ENCODE peak calls at places on chromosomes 3 and 15, in five cellular contexts. E, S, C, T and J are unnamed samples.

GRCh38 chr3:117661636-117662095 is 952.1 kb downstream of the TUSC7 start:
- DNase-seq in S (no peak), T (no peak), E (no peak), C (no peak), J (no peak)

GRCh38 chr3:75012791-75013190 is 398.3 kb upstream of the CNTN3 start:
- DNase-seq in E (no peak), C (no peak), T (no peak), S (no peak), J (peak)

GRCh38 chr15:98823012-98823458 is 174.7 kb downstream of the IGF1R start:
- DNase-seq in E (peak), C (no peak), T (peak), S (no peak), J (no peak)

GRCh38 chr3:13707456-13707855 is 158.5 kb downstream of the FBLN2 start:
- DNase-seq in C (no peak), S (no peak), T (no peak), E (no peak), J (no peak)

GRCh38 chr3:192090586-192090985 is 629.6 kb downstream of the PYDC2 start:
- DNase-seq in T (no peak), E (peak), C (no peak), S (no peak), J (peak)

GRCh38 chr15:74042603-74043424 is 39.5 kb downstream of the GOLGA6A start:
- DNase-seq in C (no peak), T (no peak), E (no peak), S (no peak), J (no peak)

GRCh38 chr15:33994005-33994615 is 25.8 kb downstream of the CHRM5 start:
- DNase-seq in C (peak), S (no peak), T (peak), E (no peak), J (peak)

GRCh38 chr15:55879181-55879580 is 114.2 kb downstream of the NEDD4 start:
- DNase-seq in C (no peak), T (no peak), E (no peak), S (no peak), J (no peak)

GRCh38 chr3:12812812-12813211 is 16.3 kb downstream of the CAND2 start:
- DNase-seq in T (no peak), C (no peak), S (no peak), E (no peak), J (no peak)

GRCh38 chr15:72591361-72591760 is 63.1 kb upstream of the GOLGA6B start:
- DNase-seq in C (peak), T (no peak), S (no peak), E (no peak), J (no peak)

GRCh38 chr3:140097874-140098273 is 162.9 kb downstream of the CLSTN2 start:
- DNase-seq in S (no peak), T (no peak), C (no peak), E (no peak), J (no peak)

GRCh38 chr3:127706312-127706711 is 33.6 kb downstream of the ABTB1 start:
- DNase-seq in S (no peak), T (no peak), C (no peak), E (no peak), J (no peak)

GRCh38 chr3:106381265-106381942 is 512.6 kb upstream of the CBLB start:
- DNase-seq in E (no peak), T (no peak), C (no peak), S (no peak), J (no peak)

GRCh38 chr3:87088366-87088983 is 97.5 kb upstream of the VGLL3 start:
- DNase-seq in S (no peak), C (no peak), T (no peak), E (no peak), J (no peak)

GRCh38 chr3:37501906-37502305 is 327.5 kb upstream of the LRRFIP2 start:
- DNase-seq in E (no peak), S (no peak), C (no peak), T (no peak), J (no peak)

GRCh38 chr3:42898896-42899675 is 6.9 kb upstream of the ZNF662 start:
- DNase-seq in T (no peak), E (no peak), C (no peak), S (no peak), J (no peak)

GRCh38 chr15:70438776-70439175 is 324.6 kb downstream of the UACA start:
- DNase-seq in C (no peak), S (no peak), E (no peak), T (no peak), J (no peak)

GRCh38 chr3:188812198-188812597 is 359.6 kb upstream of the TPRG1 start:
- DNase-seq in S (no peak), T (no peak), C (no peak), E (no peak), J (no peak)

GRCh38 chr3:137768361-137769320 is 4.5 kb downstream of the SOX14 start:
- DNase-seq in E (no peak), T (no peak), C (no peak), S (no peak), J (peak)

GRCh38 chr3:154112146-154112545 is 9.0 kb upstream of the ARHGEF26 start:
- DNase-seq in C (no peak), T (no peak), E (no peak), S (no peak), J (no peak)

GRCh38 chr3:150920236-150920635 is 15.0 kb upstream of the MINDY4B start:
- DNase-seq in E (no peak), T (no peak), S (no peak), C (no peak), J (no peak)

GRCh38 chr3:196360586-196360985 is 22.4 kb upstream of the TM4SF19 start:
- DNase-seq in S (no peak), C (no peak), E (no peak), T (no peak), J (no peak)

GRCh38 chr3:194814878-194815357 is 129.2 kb downstream of the FAM43A start:
- DNase-seq in E (no peak), S (peak), C (no peak), T (no peak), J (no peak)

GRCh38 chr3:191236635-191237034 is 37.6 kb downstream of the OSTN start:
- DNase-seq in T (no peak), S (no peak), E (no peak), C (peak), J (no peak)

GRCh38 chr15:75887178-75887577 is 16.5 kb upstream of the FBXO22 start:
- DNase-seq in C (no peak), E (no peak), S (no peak), T (no peak), J (no peak)

GRCh38 chr3:160330690-160331089 is 68.3 kb downstream of the IFT80 start:
- DNase-seq in C (no peak), S (no peak), E (no peak), T (no peak), J (no peak)

GRCh38 chr3:45665101-45665572 is 24.1 kb upstream of the SACM1L start:
- DNase-seq in S (no peak), T (no peak), C (no peak), E (peak), J (peak)

GRCh38 chr3:171157286-171157685 is 130.8 kb upstream of the SLC2A2 start:
- DNase-seq in S (no peak), T (no peak), E (no peak), C (no peak), J (no peak)

GRCh38 chr3:108182339-108182738 is 39.9 kb downstream of the IFT57 start:
- DNase-seq in E (no peak), S (no peak), C (no peak), T (no peak), J (no peak)

GRCh38 chr3:62415312-62415791 is 42.0 kb upstream of the FEZF2 start:
- DNase-seq in E (no peak), T (no peak), S (no peak), C (no peak), J (peak)

GRCh38 chr15:92395557-92395956 is 1.9 kb downstream of the ST8SIA2 start:
- DNase-seq in E (no peak), S (no peak), T (no peak), C (no peak), J (no peak)

GRCh38 chr3:172678068-172678467 is 32.8 kb downstream of the NCEH1 start:
- DNase-seq in C (no peak), T (no peak), E (no peak), S (no peak), J (no peak)

GRCh38 chr3:129063841-129064482 is 3.4 kb downstream of the GP9 start:
- DNase-seq in E (no peak), C (no peak), S (no peak), T (no peak), J (no peak)

GRCh38 chr3:38724392-38724736 is 74.9 kb upstream of the SCN5A start:
- DNase-seq in T (no peak), C (no peak), S (no peak), E (no peak), J (no peak)